ENCODE peak calls at places on chromosomes 4 and X, in six cellular contexts. D, I, N, S, A and K are unnamed samples.
A peak's percentile ranks its signal among the peaks of the same experiment; 100 is the strongest.

GRCh38 chr4:54228563-54229501 is at the start of gene PDGFRA:
- DNase-seq in D (no peak), I (peak; percentile 88), A (peak; percentile 85), S (no peak), N (no peak), K (no peak)

GRCh38 chr4:26793750-26794149 is 66.9 kb upstream of the STIM2 start:
- DNase-seq in S (no peak), N (no peak), A (no peak), D (no peak), I (peak; percentile 28), K (no peak)

GRCh38 chr4:17526695-17527477 is 11.9 kb downstream of the CLRN2 start:
- DNase-seq in I (no peak), S (no peak), A (no peak), N (no peak), D (no peak), K (no peak)

GRCh38 chr4:99649778-99650177 is 7.8 kb downstream of the C4orf54 start:
- DNase-seq in D (no peak), I (no peak), A (no peak), S (no peak), N (no peak), K (no peak)

GRCh38 chrX:9606971-9607370 is 142.1 kb downstream of the TBL1X start:
- DNase-seq in S (no peak), I (no peak), N (no peak), D (no peak), A (no peak), K (no peak)

GRCh38 chr4:30721353-30722091 is 1.4 kb downstream of the PCDH7 start:
- DNase-seq in I (peak; percentile 52), A (peak; percentile 26), D (no peak), S (no peak), N (peak; percentile 26), K (peak; percentile 17)

GRCh38 chrX:12798601-12799000 is 7.4 kb downstream of the PRPS2 start:
- DNase-seq in S (no peak), D (no peak), A (peak; percentile 18), N (no peak), I (no peak), K (no peak)

GRCh38 chr4:174512745-174513144 is 9.5 kb downstream of the HPGD start:
- DNase-seq in S (no peak), A (no peak), N (no peak), D (no peak), I (no peak), K (no peak)

GRCh38 chrX:49039598-49040375 is 3.4 kb downstream of the TFE3 start:
- DNase-seq in I (peak; percentile 75), N (peak; percentile 7), D (peak; percentile 25), S (peak; percentile 59), A (peak; percentile 95), K (peak; percentile 50)

GRCh38 chr4:27001398-27002164 is 140.9 kb downstream of the STIM2 start:
- DNase-seq in N (no peak), D (no peak), A (no peak), S (no peak), I (no peak), K (no peak)

GRCh38 chrX:136725446-136726104 is 55.2 kb downstream of the ARHGEF6 start:
- DNase-seq in N (no peak), I (no peak), D (no peak), S (no peak), A (peak; percentile 81), K (no peak)

GRCh38 chr4:680931-681645 is 6.7 kb downstream of the MYL5 start:
- DNase-seq in N (no peak), S (peak; percentile 68), I (peak; percentile 70), A (peak; percentile 52), D (peak; percentile 45), K (no peak)

GRCh38 chr4:138374947-138375346 is 132.8 kb upstream of the SLC7A11 start:
- DNase-seq in S (no peak), A (no peak), D (no peak), I (no peak), N (no peak), K (no peak)

GRCh38 chrX:29422034-29422433 is 793.3 kb upstream of the MAGEB2 start:
- DNase-seq in D (no peak), S (no peak), N (no peak), A (no peak), I (no peak), K (no peak)

GRCh38 chr4:145770124-145770523 is 90.2 kb downstream of the C4orf51 start:
- DNase-seq in I (no peak), S (no peak), A (no peak), N (no peak), D (no peak), K (no peak)

GRCh38 chrX:18354369-18355329 is at the start of gene SCML2:
- DNase-seq in S (peak; percentile 42), I (peak; percentile 35), D (peak; percentile 29), N (peak; percentile 21), A (peak; percentile 32), K (peak; percentile 25)

GRCh38 chr4:145709843-145710242 is 29.9 kb downstream of the C4orf51 start:
- DNase-seq in A (peak; percentile 92), D (no peak), N (no peak), I (no peak), S (no peak), K (no peak)

GRCh38 chrX:7568130-7568529 is 274.8 kb upstream of the VCX start:
- DNase-seq in S (no peak), I (no peak), A (no peak), N (no peak), D (no peak), K (no peak)

GRCh38 chr4:107966903-107967302 is 22.8 kb upstream of the HADH start:
- DNase-seq in I (peak; percentile 62), N (no peak), A (no peak), D (no peak), S (no peak), K (no peak)

GRCh38 chr4:85684676-85685075 is 209.7 kb downstream of the ARHGAP24 start:
- DNase-seq in I (no peak), A (no peak), N (no peak), D (no peak), S (no peak), K (no peak)